ENCODE peak calls at places on chromosomes 6 and 20, in ten cellular contexts. One of them, this sample, is unnamed.

GRCh38 chr6:31969712-31970603 is 2.0 kb downstream of the DXO start:
- DNase-seq in body of pancreas: no peak
- DNase-seq in mucosa of descending colon: no peak
- DNase-seq in fibroblast of pulmonary artery: peak; percentile 29
- DNase-seq in lung: no peak
- DNase-seq in IMR-90: peak; percentile 55
- DNase-seq in SK-N-SH: no peak
- DNase-seq in H1: no peak
- DNase-seq in A673: no peak
- DNase-seq in AG09309: no peak
- DNase-seq in this sample: no peak

GRCh38 chr6:39912446-39912845 is 21.8 kb downstream of the MOCS1 start:
- DNase-seq in body of pancreas: no peak
- DNase-seq in mucosa of descending colon: no peak
- DNase-seq in fibroblast of pulmonary artery: no peak
- DNase-seq in lung: no peak
- DNase-seq in IMR-90: no peak
- DNase-seq in SK-N-SH: no peak
- DNase-seq in H1: no peak
- DNase-seq in A673: no peak
- DNase-seq in AG09309: no peak
- DNase-seq in this sample: no peak

GRCh38 chr6:165630544-165630953 is 32.5 kb downstream of the PDE10A start:
- DNase-seq in body of pancreas: no peak
- DNase-seq in mucosa of descending colon: no peak
- DNase-seq in fibroblast of pulmonary artery: no peak
- DNase-seq in lung: no peak
- DNase-seq in IMR-90: peak; percentile 22
- DNase-seq in SK-N-SH: no peak
- DNase-seq in H1: no peak
- DNase-seq in A673: no peak
- DNase-seq in AG09309: no peak
- DNase-seq in this sample: no peak

GRCh38 chr6:87918461-87918941 is 129.1 kb upstream of the SPACA1 start:
- DNase-seq in body of pancreas: no peak
- DNase-seq in mucosa of descending colon: no peak
- DNase-seq in fibroblast of pulmonary artery: no peak
- DNase-seq in lung: no peak
- DNase-seq in IMR-90: no peak
- DNase-seq in SK-N-SH: no peak
- DNase-seq in H1: no peak
- DNase-seq in A673: peak; percentile 10
- DNase-seq in AG09309: no peak
- DNase-seq in this sample: no peak

GRCh38 chr20:45791668-45792512 is at the start of the genes DNTTIP1 and WFDC3:
- DNase-seq in body of pancreas: peak; percentile 92
- DNase-seq in mucosa of descending colon: peak; percentile 95
- DNase-seq in fibroblast of pulmonary artery: peak; percentile 90
- DNase-seq in lung: peak; percentile 92
- DNase-seq in IMR-90: peak; percentile 85
- DNase-seq in SK-N-SH: peak; percentile 95
- DNase-seq in H1: peak; percentile 91
- DNase-seq in A673: peak; percentile 94
- DNase-seq in AG09309: peak; percentile 35
- DNase-seq in this sample: peak; percentile 12

GRCh38 chr20:43923322-43923721 is 8.7 kb downstream of the TOX2 start:
- DNase-seq in body of pancreas: no peak
- DNase-seq in mucosa of descending colon: no peak
- DNase-seq in fibroblast of pulmonary artery: no peak
- DNase-seq in lung: no peak
- DNase-seq in IMR-90: no peak
- DNase-seq in SK-N-SH: no peak
- DNase-seq in H1: no peak
- DNase-seq in A673: no peak
- DNase-seq in AG09309: no peak
- DNase-seq in this sample: no peak

GRCh38 chr6:104896914-104897313 is 37.2 kb upstream of the HACE1 start:
- DNase-seq in body of pancreas: no peak
- DNase-seq in mucosa of descending colon: no peak
- DNase-seq in fibroblast of pulmonary artery: peak; percentile 4
- DNase-seq in lung: no peak
- DNase-seq in IMR-90: no peak
- DNase-seq in SK-N-SH: no peak
- DNase-seq in H1: no peak
- DNase-seq in A673: no peak
- DNase-seq in AG09309: no peak
- DNase-seq in this sample: no peak

GRCh38 chr6:139655783-139656705 is 281.6 kb upstream of the CITED2 start:
- DNase-seq in body of pancreas: peak; percentile 24
- DNase-seq in mucosa of descending colon: peak; percentile 96
- DNase-seq in fibroblast of pulmonary artery: no peak
- DNase-seq in lung: no peak
- DNase-seq in IMR-90: no peak
- DNase-seq in SK-N-SH: no peak
- DNase-seq in H1: no peak
- DNase-seq in A673: no peak
- DNase-seq in AG09309: no peak
- DNase-seq in this sample: no peak

GRCh38 chr6:134379086-134379485 is 61.2 kb upstream of the SGK1 start:
- DNase-seq in body of pancreas: peak; percentile 84
- DNase-seq in mucosa of descending colon: peak; percentile 87
- DNase-seq in fibroblast of pulmonary artery: no peak
- DNase-seq in lung: peak; percentile 64
- DNase-seq in IMR-90: no peak
- DNase-seq in SK-N-SH: no peak
- DNase-seq in H1: peak; percentile 54
- DNase-seq in A673: no peak
- DNase-seq in AG09309: no peak
- DNase-seq in this sample: no peak

GRCh38 chr6:34194770-34195169 is 41.9 kb upstream of the HMGA1 start:
- DNase-seq in body of pancreas: no peak
- DNase-seq in mucosa of descending colon: no peak
- DNase-seq in fibroblast of pulmonary artery: no peak
- DNase-seq in lung: no peak
- DNase-seq in IMR-90: no peak
- DNase-seq in SK-N-SH: no peak
- DNase-seq in H1: no peak
- DNase-seq in A673: no peak
- DNase-seq in AG09309: no peak
- DNase-seq in this sample: no peak
- TF ChIP-seq CTCF in body of pancreas: no peak
- TF ChIP-seq CTCF in mucosa of descending colon: no peak
- TF ChIP-seq CTCF in fibroblast of pulmonary artery: no peak
- TF ChIP-seq CTCF in lung: no peak
- TF ChIP-seq CTCF in IMR-90: peak; percentile 19
- TF ChIP-seq CTCF in SK-N-SH: peak; percentile 9
- TF ChIP-seq CTCF in H1: peak; percentile 64
- TF ChIP-seq CTCF in A673: peak; percentile 15
- TF ChIP-seq CTCF in AG09309: peak; percentile 10
- TF ChIP-seq CTCF in this sample: no peak

DNA sequence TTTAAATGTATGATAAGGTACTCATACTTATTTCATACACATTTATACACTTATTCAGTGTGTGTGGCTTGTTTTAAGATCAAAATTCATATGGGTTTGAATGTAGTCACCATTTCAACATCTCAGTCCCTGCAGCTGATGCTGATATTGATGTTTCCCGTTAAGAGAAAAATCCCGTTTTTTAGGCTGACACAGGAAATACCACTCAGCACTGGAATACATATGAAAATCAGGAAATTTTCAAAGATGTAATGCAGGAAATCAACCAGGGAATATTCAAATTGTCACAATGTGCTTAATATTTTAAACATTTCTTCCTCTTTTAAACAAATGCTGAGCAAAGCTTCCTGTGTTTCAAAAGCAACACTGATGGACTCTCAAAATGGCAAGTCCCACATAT is 94.5 kb upstream of the MARCKS start:
- DNase-seq in body of pancreas: no peak
- DNase-seq in mucosa of descending colon: no peak
- DNase-seq in fibroblast of pulmonary artery: peak; percentile 52
- DNase-seq in lung: no peak
- DNase-seq in IMR-90: no peak
- DNase-seq in SK-N-SH: no peak
- DNase-seq in H1: no peak
- DNase-seq in A673: peak; percentile 14
- DNase-seq in AG09309: no peak
- DNase-seq in this sample: no peak
- H3K4me3 ChIP-seq in body of pancreas: no peak overlapping the region
- H3K4me3 ChIP-seq in mucosa of descending colon: no peak overlapping the region
- H3K4me3 ChIP-seq in fibroblast of pulmonary artery: no peak overlapping the region
- H3K4me3 ChIP-seq in lung: no peak overlapping the region
- H3K4me3 ChIP-seq in IMR-90: no peak overlapping the region
- H3K4me3 ChIP-seq in SK-N-SH: no peak overlapping the region
- H3K4me3 ChIP-seq in H1: no peak overlapping the region
- H3K4me3 ChIP-seq in A673: no peak overlapping the region
- H3K4me3 ChIP-seq in AG09309: no peak overlapping the region
- H3K4me3 ChIP-seq in this sample: no peak overlapping the region

GRCh38 chr6:159606786-159607185 is 86.3 kb downstream of the SOD2 start:
- DNase-seq in body of pancreas: no peak
- DNase-seq in mucosa of descending colon: no peak
- DNase-seq in fibroblast of pulmonary artery: no peak
- DNase-seq in lung: no peak
- DNase-seq in IMR-90: peak; percentile 17
- DNase-seq in SK-N-SH: no peak
- DNase-seq in H1: no peak
- DNase-seq in A673: no peak
- DNase-seq in AG09309: no peak
- DNase-seq in this sample: no peak

GRCh38 chr6:159610881-159611280 is 82.2 kb downstream of the SOD2 start:
- DNase-seq in body of pancreas: no peak
- DNase-seq in mucosa of descending colon: no peak
- DNase-seq in fibroblast of pulmonary artery: no peak
- DNase-seq in lung: no peak
- DNase-seq in IMR-90: no peak
- DNase-seq in SK-N-SH: no peak
- DNase-seq in H1: no peak
- DNase-seq in A673: no peak
- DNase-seq in AG09309: no peak
- DNase-seq in this sample: no peak

GRCh38 chr6:159604443-159604956 is 88.5 kb downstream of the SOD2 start:
- DNase-seq in body of pancreas: no peak
- DNase-seq in mucosa of descending colon: no peak
- DNase-seq in fibroblast of pulmonary artery: no peak
- DNase-seq in lung: no peak
- DNase-seq in IMR-90: no peak
- DNase-seq in SK-N-SH: no peak
- DNase-seq in H1: no peak
- DNase-seq in A673: no peak
- DNase-seq in AG09309: no peak
- DNase-seq in this sample: no peak

GRCh38 chr6:159609813-159610212 is 83.2 kb downstream of the SOD2 start:
- DNase-seq in body of pancreas: no peak
- DNase-seq in mucosa of descending colon: no peak
- DNase-seq in fibroblast of pulmonary artery: no peak
- DNase-seq in lung: no peak
- DNase-seq in IMR-90: no peak
- DNase-seq in SK-N-SH: no peak
- DNase-seq in H1: no peak
- DNase-seq in A673: no peak
- DNase-seq in AG09309: no peak
- DNase-seq in this sample: no peak

GRCh38 chr6:159608961-159609673 is 83.9 kb downstream of the SOD2 start:
- DNase-seq in body of pancreas: no peak
- DNase-seq in mucosa of descending colon: peak; percentile 5
- DNase-seq in fibroblast of pulmonary artery: peak; percentile 45
- DNase-seq in lung: no peak
- DNase-seq in IMR-90: peak; percentile 28
- DNase-seq in SK-N-SH: no peak
- DNase-seq in H1: no peak
- DNase-seq in A673: peak; percentile 32
- DNase-seq in AG09309: no peak
- DNase-seq in this sample: no peak
- TF ChIP-seq CTCF in body of pancreas: no peak
- TF ChIP-seq CTCF in mucosa of descending colon: no peak
- TF ChIP-seq CTCF in fibroblast of pulmonary artery: peak; percentile 68
- TF ChIP-seq CTCF in lung: no peak
- TF ChIP-seq CTCF in IMR-90: peak; percentile 46
- TF ChIP-seq CTCF in SK-N-SH: peak; percentile 60
- TF ChIP-seq CTCF in H1: peak; percentile 39
- TF ChIP-seq CTCF in A673: peak; percentile 59
- TF ChIP-seq CTCF in AG09309: peak; percentile 79
- TF ChIP-seq CTCF in this sample: peak; percentile 59

DNA sequence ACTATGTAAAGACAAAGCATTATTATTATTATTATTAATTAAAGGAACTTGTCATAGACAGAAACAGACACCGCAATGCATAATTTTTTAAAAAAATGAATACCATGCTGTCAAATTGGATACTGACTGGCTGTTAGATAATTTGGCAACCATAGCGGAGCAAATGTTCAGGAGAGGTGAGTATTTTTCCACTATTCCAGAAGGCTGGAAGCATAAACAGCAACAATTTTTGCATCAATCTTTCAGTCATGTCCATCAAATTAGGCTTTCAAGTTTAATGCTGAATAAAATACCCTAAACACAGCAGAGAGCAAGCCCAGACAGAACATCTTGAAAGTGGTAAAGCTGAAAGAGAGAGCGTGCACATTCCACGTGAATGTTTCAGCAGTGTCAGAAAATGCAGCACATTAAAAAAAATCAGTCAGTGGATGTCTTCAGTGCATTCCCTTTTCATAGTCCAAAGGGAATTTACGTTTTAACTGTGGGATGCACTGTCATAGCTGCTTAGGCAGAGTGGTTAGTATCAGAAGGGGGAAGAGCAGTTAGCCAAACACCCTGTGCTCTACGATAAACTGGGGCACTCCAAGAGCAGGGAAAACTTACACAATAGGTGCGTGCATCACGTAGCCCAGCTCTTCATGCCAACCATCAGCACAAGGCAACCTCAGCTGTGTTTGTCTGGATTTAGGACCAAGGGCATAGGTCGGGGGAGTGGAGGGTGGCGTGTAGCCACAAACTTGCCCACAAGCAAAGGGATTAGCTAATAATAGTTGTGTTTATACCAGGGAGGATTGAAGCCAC is 116.2 kb upstream of the STMND1 start:
- DNase-seq in body of pancreas: no peak
- DNase-seq in mucosa of descending colon: no peak
- DNase-seq in fibroblast of pulmonary artery: peak; percentile 40
- DNase-seq in lung: no peak
- DNase-seq in IMR-90: peak; percentile 88
- DNase-seq in SK-N-SH: no peak
- DNase-seq in H1: no peak
- DNase-seq in A673: no peak
- DNase-seq in AG09309: peak; percentile 97
- DNase-seq in this sample: peak; percentile 87
- H3K4me3 ChIP-seq in body of pancreas: no peak overlapping the region
- H3K4me3 ChIP-seq in mucosa of descending colon: no peak overlapping the region
- H3K4me3 ChIP-seq in fibroblast of pulmonary artery: no peak overlapping the region
- H3K4me3 ChIP-seq in lung: no peak overlapping the region
- H3K4me3 ChIP-seq in IMR-90: no peak overlapping the region
- H3K4me3 ChIP-seq in SK-N-SH: no peak overlapping the region
- H3K4me3 ChIP-seq in H1: no peak overlapping the region
- H3K4me3 ChIP-seq in A673: no peak overlapping the region
- H3K4me3 ChIP-seq in AG09309: peak overlapping the region; percentile 33
- H3K4me3 ChIP-seq in this sample: peak overlapping the region; percentile 32

This sample was measured in AG04449.